ENCODE peak calls at places on chromosomes 5 and 9, in four cellular contexts. One of them, this sample, is unnamed.

GRCh38 chr5:149907828-149908227 is 36.8 kb downstream of the PDE6A start:
- DNase-seq in EL: no peak
- DNase-seq in tibial nerve: no peak
- DNase-seq in cardiac fibroblast: no peak
- DNase-seq in this sample: no peak

GRCh38 chr5:112514062-112514561 is 95.0 kb upstream of the EPB41L4A start:
- DNase-seq in EL: no peak
- DNase-seq in tibial nerve: no peak
- DNase-seq in cardiac fibroblast: no peak
- DNase-seq in this sample: no peak

GRCh38 chr5:34930870-34931269 is 1.5 kb downstream of the DNAJC21 start:
- DNase-seq in EL: no peak
- DNase-seq in tibial nerve: no peak
- DNase-seq in cardiac fibroblast: no peak
- DNase-seq in this sample: no peak

GRCh38 chr9:13480688-13481087 is 201.2 kb upstream of the MPDZ start:
- DNase-seq in EL: peak; percentile 4
- DNase-seq in tibial nerve: no peak
- DNase-seq in cardiac fibroblast: peak; percentile 6
- DNase-seq in this sample: no peak

GRCh38 chr9:21415492-21416267 is 6.8 kb downstream of the IFNA8 start:
- DNase-seq in EL: no peak
- DNase-seq in tibial nerve: no peak
- DNase-seq in cardiac fibroblast: peak; percentile 26
- DNase-seq in this sample: no peak

GRCh38 chr5:54651482-54652076 is 134.0 kb downstream of the SNX18 start:
- DNase-seq in EL: no peak
- DNase-seq in tibial nerve: peak; percentile 64
- DNase-seq in cardiac fibroblast: peak; percentile 56
- DNase-seq in this sample: no peak

GRCh38 chr5:153629027-153629426 is 138.6 kb downstream of the GRIA1 start:
- DNase-seq in EL: peak; percentile 99
- DNase-seq in tibial nerve: no peak
- DNase-seq in cardiac fibroblast: peak; percentile 98
- DNase-seq in this sample: no peak

GRCh38 chr5:128538249-128539037 is 398 bp upstream of the FBN2 start:
- DNase-seq in EL: peak; percentile 97
- DNase-seq in tibial nerve: peak; percentile 27
- DNase-seq in cardiac fibroblast: peak; percentile 73
- DNase-seq in this sample: no peak

GRCh38 chr5:72210913-72211670 is 103.8 kb downstream of the MAP1B start:
- DNase-seq in EL: peak; percentile 87
- DNase-seq in tibial nerve: peak; percentile 47
- DNase-seq in cardiac fibroblast: peak; percentile 92
- DNase-seq in this sample: no peak

GRCh38 chr5:10856646-10857332 is 95.8 kb upstream of the DAP start:
- DNase-seq in EL: peak; percentile 76
- DNase-seq in tibial nerve: no peak
- DNase-seq in cardiac fibroblast: peak; percentile 49
- DNase-seq in this sample: peak; percentile 26

GRCh38 chr9:127835930-127836586 is 18.4 kb downstream of the ENG start:
- DNase-seq in EL: peak; percentile 74
- DNase-seq in tibial nerve: peak; percentile 45
- DNase-seq in cardiac fibroblast: peak; percentile 84
- DNase-seq in this sample: no peak

GRCh38 chr5:18333841-18334240 is 699.6 kb downstream of the TAF11L14 start:
- DNase-seq in EL: no peak
- DNase-seq in tibial nerve: no peak
- DNase-seq in cardiac fibroblast: no peak
- DNase-seq in this sample: no peak

GRCh38 chr5:60340965-60341471 is 358.9 kb downstream of the DEPDC1B start:
- DNase-seq in EL: no peak
- DNase-seq in tibial nerve: no peak
- DNase-seq in cardiac fibroblast: no peak
- DNase-seq in this sample: no peak

This sample was measured in NAMALWA.